ENCODE peak calls at places on chromosomes 16 and 17, in seven cellular contexts. N is lung, W is neuronal stem cell, K is endothelial cell of umbilical vein, H is Panc1, M is tibial artery, R is mammary epithelial cell. F is an unnamed sample.

GRCh38 chr16:88376053-88376834 is 6.5 kb upstream of the ZNF469 start:
- DNase-seq in R (no peak), K (no peak), W (no peak), H (no peak), N (no peak), M (no peak), F (no peak)

GRCh38 chr17:49548051-49548505 is 27.6 kb upstream of the NXPH3 start:
- DNase-seq in N (no peak), M (no peak), H (no peak), R (no peak), K (no peak), W (no peak), F (no peak)

GRCh38 chr16:27355610-27356009 is 41.8 kb downstream of the IL4R start:
- DNase-seq in K (peak; percentile 46), N (peak; percentile 59), H (no peak), W (no peak), M (no peak), R (no peak), F (peak; percentile 38)

GRCh38 chr17:50181601-50182345 is 16.0 kb downstream of the SGCA start:
- DNase-seq in W (no peak), N (no peak), K (no peak), R (peak; percentile 25), H (no peak), M (no peak), F (no peak)

GRCh38 chr17:35447494-35447893 is 1.1 kb downstream of the SLFN13 start:
- DNase-seq in K (no peak), N (no peak), M (no peak), H (no peak), W (no peak), R (no peak), F (no peak)

GRCh38 chr17:7027335-7027734 is 4.5 kb downstream of the BCL6B start:
- DNase-seq in W (no peak), R (no peak), H (no peak), K (no peak), N (no peak), M (no peak), F (no peak)

GRCh38 chr17:60410001-60410400 is 12.3 kb upstream of the CHCT1 start:
- DNase-seq in K (no peak), N (no peak), M (no peak), H (no peak), W (no peak), R (no peak), F (no peak)

GRCh38 chr17:62966426-62967110 is 533 bp downstream of the TANC2 start:
- DNase-seq in R (peak; percentile 52), N (peak; percentile 69), K (peak; percentile 32), M (peak; percentile 31), H (no peak), W (peak; percentile 64), F (peak; percentile 63)

GRCh38 chr17:28643979-28644781 is 778 bp downstream of the BLTP2 start:
- DNase-seq in M (peak; percentile 46), R (peak; percentile 34), H (no peak), N (peak; percentile 64), K (peak; percentile 31), W (peak; percentile 26), F (peak; percentile 60)

GRCh38 chr17:74842599-74843351 is 16.9 kb downstream of the GRIN2C start:
- DNase-seq in K (peak; percentile 82), H (no peak), R (no peak), N (peak; percentile 64), M (no peak), W (peak; percentile 48), F (peak; percentile 67)

GRCh38 chr16:23640669-23640958 is 496 bp downstream of the PALB2 start:
- DNase-seq in K (no peak), W (no peak), M (no peak), N (no peak), H (no peak), R (peak; percentile 32), F (peak; percentile 20)

GRCh38 chr17:12765544-12765943 is 23.8 kb upstream of the ARHGAP44 start:
- DNase-seq in K (no peak), W (no peak), H (no peak), R (peak; percentile 7), N (no peak), M (peak; percentile 46), F (no peak)

GRCh38 chr17:48544356-48545021 is 420 bp downstream of the HOXB2 start:
- DNase-seq in K (peak; percentile 87), W (no peak), R (peak; percentile 68), N (peak; percentile 74), H (no peak), M (peak; percentile 72), F (peak; percentile 72)

GRCh38 chr16:85483424-85483823 is 129.7 kb upstream of the GSE1 start:
- DNase-seq in W (no peak), K (no peak), M (no peak), H (no peak), R (no peak), N (no peak), F (no peak)

GRCh38 chr17:81036128-81036891 is 1.4 kb downstream of the BAIAP2 start:
- DNase-seq in R (no peak), N (no peak), H (no peak), M (no peak), K (no peak), W (no peak), F (no peak)

GRCh38 chr17:81386141-81386645 is 9.1 kb upstream of the BAHCC1 start:
- DNase-seq in M (no peak), W (no peak), R (no peak), N (no peak), H (no peak), K (no peak), F (no peak)

GRCh38 chr17:16406742-16407674 is 8.4 kb upstream of the TRPV2 start:
- DNase-seq in N (no peak), W (peak; percentile 61), M (peak; percentile 58), R (no peak), H (no peak), K (no peak), F (no peak)

GRCh38 chr17:33560871-33561270 is 267.8 kb upstream of the ASIC2 start:
- DNase-seq in M (no peak), W (no peak), N (no peak), R (no peak), H (no peak), K (no peak), F (no peak)

GRCh38 chr17:63950940-63951907 is 19.1 kb upstream of the CD79B start:
- DNase-seq in W (no peak), H (peak; percentile 8), M (no peak), N (no peak), K (no peak), R (peak; percentile 39), F (peak; percentile 68)

GRCh38 chr17:29162909-29163341 is 17.3 kb downstream of the MYO18A start:
- DNase-seq in R (no peak), N (no peak), W (no peak), M (no peak), K (no peak), H (no peak), F (no peak)

GRCh38 chr17:65699459-65699858 is 138.0 kb upstream of the AXIN2 start:
- DNase-seq in N (no peak), R (no peak), H (no peak), K (no peak), M (no peak), W (no peak), F (no peak)

GRCh38 chr17:75755205-75755901 is 9.6 kb downstream of the GALK1 start:
- DNase-seq in H (no peak), M (no peak), R (peak; percentile 44), N (no peak), K (no peak), W (no peak), F (no peak)

DNA sequence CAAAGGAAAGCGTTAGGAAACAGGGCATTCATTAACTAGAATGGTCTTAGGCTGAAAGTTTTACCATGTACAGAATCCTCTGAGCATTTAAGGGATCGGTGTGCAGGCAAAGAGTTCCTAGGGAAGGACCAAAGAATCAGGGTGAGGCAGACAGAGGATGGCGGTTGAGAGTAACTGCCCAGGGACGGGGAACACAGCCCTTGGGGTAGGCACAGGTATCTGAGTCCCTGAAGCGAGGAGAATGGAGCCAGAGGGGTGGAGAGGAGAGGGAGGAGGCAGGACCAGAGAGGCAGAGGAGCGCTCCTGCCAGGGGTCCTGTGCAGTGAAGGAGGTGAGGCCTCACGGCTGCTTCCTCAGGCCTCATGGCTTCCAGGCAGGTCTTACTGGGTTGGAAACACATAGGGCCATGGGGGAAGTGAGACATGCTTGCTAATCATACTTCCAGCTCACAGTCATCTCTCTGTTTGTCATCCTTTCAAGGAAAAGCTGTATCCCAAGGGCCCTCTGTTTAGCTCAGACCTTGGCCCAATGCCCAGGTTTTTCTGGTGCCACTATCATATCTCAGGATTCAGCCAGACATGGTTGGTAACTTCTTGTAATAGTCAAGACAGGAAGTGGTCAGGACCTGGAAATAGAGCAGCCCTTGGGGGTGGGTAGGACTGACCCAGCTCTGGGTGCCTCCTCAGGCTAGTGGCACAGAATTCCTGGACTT is 13.8 kb upstream of the ITGB3 start:
- DNase-seq in N (peak; percentile 62), W (no peak), K (peak; percentile 99), H (peak; percentile 87), R (peak; percentile 96), M (peak; percentile 93), F (peak; percentile 65)
- H3K4me1 ChIP-seq in N (peaks cover 18% of the 10 kb centered on the region), W (no peaks in the 10 kb centered on the region), K (peaks cover 24% of the 10 kb centered on the region), H (peaks cover 4% of the 10 kb centered on the region), R (peaks cover 16% of the 10 kb centered on the region), M (peaks cover 6% of the 10 kb centered on the region), F (no peaks in the 10 kb centered on the region)

GRCh38 chr17:51441431-51441830 is 181.1 kb downstream of the UTP18 start:
- DNase-seq in N (no peak), W (no peak), K (no peak), H (no peak), M (no peak), R (no peak), F (no peak)

GRCh38 chr17:51439395-51440229 is 179.3 kb downstream of the UTP18 start:
- DNase-seq in H (no peak), M (no peak), N (no peak), R (peak; percentile 24), K (peak; percentile 42), W (no peak), F (no peak)

GRCh38 chr17:51445934-51446333 is 185.6 kb downstream of the UTP18 start:
- DNase-seq in W (no peak), N (no peak), K (no peak), M (no peak), H (no peak), R (no peak), F (no peak)

GRCh38 chr17:51442112-51442865 is 181.9 kb downstream of the UTP18 start:
- DNase-seq in H (no peak), N (no peak), M (no peak), K (no peak), W (no peak), R (no peak), F (no peak)
- H3K9me3 ChIP-seq in H (no peaks in the 10 kb centered on the region), N (no peaks in the 10 kb centered on the region), M (no peaks in the 10 kb centered on the region), K (no peaks in the 10 kb centered on the region), W (no peaks in the 10 kb centered on the region), R (peaks cover 4% of the 10 kb centered on the region), F (no peaks in the 10 kb centered on the region)

DNA sequence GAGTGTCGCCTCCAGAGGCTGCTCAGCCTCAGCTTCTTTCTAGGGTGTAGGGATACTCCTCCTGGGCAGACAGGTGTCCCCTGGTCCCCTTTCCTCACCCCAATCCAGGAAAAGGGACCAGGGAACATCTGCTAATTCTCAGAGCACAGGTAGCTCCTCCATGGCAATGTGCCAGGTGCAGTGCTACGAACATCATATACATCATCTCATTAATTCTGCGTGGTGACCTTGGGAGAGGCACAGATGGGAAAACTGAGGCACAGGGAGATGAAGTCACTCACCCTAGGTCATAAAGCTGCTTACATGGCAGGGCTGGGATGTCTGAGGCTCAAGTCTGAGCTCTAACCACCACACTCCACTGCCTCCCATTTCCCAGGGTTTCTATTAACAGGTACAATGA is 11.7 kb downstream of the HDAC5 start:
- DNase-seq in H (no peak), R (no peak), K (no peak), W (no peak), M (no peak), N (no peak), F (no peak)
- H3K27ac ChIP-seq in H (no peak overlapping the region), R (no peak overlapping the region), K (no peak overlapping the region), W (no peak overlapping the region), M (peak overlapping the region; percentile 91), N (peak overlapping the region; percentile 80), F (no peak overlapping the region)

GRCh38 chr17:44907696-44908470 is 7.4 kb downstream of the GFAP start:
- DNase-seq in R (no peak), M (no peak), H (no peak), N (no peak), K (no peak), W (no peak), F (no peak)
- H3K4me1 ChIP-seq in R (peaks cover 35% of the 10 kb centered on the region), M (no peaks in the 10 kb centered on the region), H (no peaks in the 10 kb centered on the region), N (no peaks in the 10 kb centered on the region), K (peaks cover 28% of the 10 kb centered on the region), W (peaks cover 3% of the 10 kb centered on the region), F (peaks cover 3% of the 10 kb centered on the region)

F was measured in colonic mucosa.